ENCODE peak calls at places on chromosomes 5 and 9, in four cellular contexts. One of them, this sample, is unnamed.
A peak's percentile ranks its signal among the peaks of the same experiment; 100 is the strongest.

GRCh38 chr9:120914953-120915352 is 11.6 kb downstream of the TRAF1 start:
- DNase-seq in fibroblast of lung: no peak
- DNase-seq in brain microvascular endothelial cell: no peak
- DNase-seq in cardiac muscle cell: no peak
- DNase-seq in this sample: no peak

GRCh38 chr5:73792687-73793320 is 166.8 kb downstream of the ARHGEF28 start:
- DNase-seq in brain microvascular endothelial cell: peak; percentile 80
- DNase-seq in fibroblast of lung: peak; percentile 81
- DNase-seq in cardiac muscle cell: peak; percentile 69
- DNase-seq in this sample: peak; percentile 18

GRCh38 chr5:111461261-111461671 is 51.1 kb downstream of the STARD4 start:
- DNase-seq in cardiac muscle cell: peak; percentile 63
- DNase-seq in fibroblast of lung: peak; percentile 2
- DNase-seq in brain microvascular endothelial cell: peak; percentile 32
- DNase-seq in this sample: no peak

GRCh38 chr5:137179203-137179602 is 319.9 kb downstream of the SPOCK1 start:
- DNase-seq in fibroblast of lung: no peak
- DNase-seq in cardiac muscle cell: no peak
- DNase-seq in brain microvascular endothelial cell: no peak
- DNase-seq in this sample: no peak

GRCh38 chr9:128703616-128704355 is 1.5 kb downstream of the PKN3 start:
- DNase-seq in cardiac muscle cell: no peak
- DNase-seq in brain microvascular endothelial cell: no peak
- DNase-seq in fibroblast of lung: no peak
- DNase-seq in this sample: no peak

GRCh38 chr9:82681809-82682208 is 381.1 kb downstream of the RASEF start:
- DNase-seq in fibroblast of lung: no peak
- DNase-seq in brain microvascular endothelial cell: no peak
- DNase-seq in cardiac muscle cell: no peak
- DNase-seq in this sample: no peak

GRCh38 chr9:93668261-93668871 is 92.0 kb downstream of the PHF2 start:
- DNase-seq in fibroblast of lung: no peak
- DNase-seq in cardiac muscle cell: no peak
- DNase-seq in brain microvascular endothelial cell: no peak
- DNase-seq in this sample: no peak

GRCh38 chr5:169862348-169862905 is 117.9 kb downstream of the INSYN2B start:
- DNase-seq in fibroblast of lung: peak; percentile 39
- DNase-seq in brain microvascular endothelial cell: no peak
- DNase-seq in cardiac muscle cell: no peak
- DNase-seq in this sample: no peak

GRCh38 chr9:108816037-108816436 is 39.7 kb downstream of the ACTL7B start:
- DNase-seq in brain microvascular endothelial cell: no peak
- DNase-seq in fibroblast of lung: no peak
- DNase-seq in cardiac muscle cell: no peak
- DNase-seq in this sample: no peak

GRCh38 chr9:2424564-2425153 is 196.9 kb upstream of the VLDLR start:
- DNase-seq in cardiac muscle cell: peak; percentile 48
- DNase-seq in fibroblast of lung: peak; percentile 29
- DNase-seq in brain microvascular endothelial cell: peak; percentile 25
- DNase-seq in this sample: peak; percentile 70

GRCh38 chr9:13410566-13411031 is 131.1 kb upstream of the MPDZ start:
- DNase-seq in cardiac muscle cell: no peak
- DNase-seq in fibroblast of lung: no peak
- DNase-seq in brain microvascular endothelial cell: no peak
- DNase-seq in this sample: no peak

GRCh38 chr9:111914749-111915424 is 18.3 kb downstream of the UGCG start:
- DNase-seq in cardiac muscle cell: peak; percentile 54
- DNase-seq in fibroblast of lung: peak; percentile 67
- DNase-seq in brain microvascular endothelial cell: no peak
- DNase-seq in this sample: no peak

GRCh38 chr5:88119535-88119934 is 149.1 kb downstream of the TMEM161B start:
- DNase-seq in cardiac muscle cell: no peak
- DNase-seq in brain microvascular endothelial cell: no peak
- DNase-seq in fibroblast of lung: no peak
- DNase-seq in this sample: no peak

GRCh38 chr5:149005077-149005892 is 57.6 kb downstream of the SH3TC2 start:
- DNase-seq in fibroblast of lung: peak; percentile 52
- DNase-seq in cardiac muscle cell: no peak
- DNase-seq in brain microvascular endothelial cell: no peak
- DNase-seq in this sample: peak; percentile 69

GRCh38 chr5:149004559-149004958 is 58.3 kb downstream of the SH3TC2 start:
- DNase-seq in cardiac muscle cell: no peak
- DNase-seq in brain microvascular endothelial cell: no peak
- DNase-seq in fibroblast of lung: no peak
- DNase-seq in this sample: no peak

GRCh38 chr5:149001154-149001553 is 61.7 kb downstream of the SH3TC2 start:
- DNase-seq in fibroblast of lung: no peak
- DNase-seq in cardiac muscle cell: no peak
- DNase-seq in brain microvascular endothelial cell: no peak
- DNase-seq in this sample: no peak

GRCh38 chr5:149002053-149002452 is 60.8 kb downstream of the SH3TC2 start:
- DNase-seq in fibroblast of lung: peak; percentile 98
- DNase-seq in cardiac muscle cell: peak; percentile 94
- DNase-seq in brain microvascular endothelial cell: peak; percentile 99
- DNase-seq in this sample: peak; percentile 98

DNA sequence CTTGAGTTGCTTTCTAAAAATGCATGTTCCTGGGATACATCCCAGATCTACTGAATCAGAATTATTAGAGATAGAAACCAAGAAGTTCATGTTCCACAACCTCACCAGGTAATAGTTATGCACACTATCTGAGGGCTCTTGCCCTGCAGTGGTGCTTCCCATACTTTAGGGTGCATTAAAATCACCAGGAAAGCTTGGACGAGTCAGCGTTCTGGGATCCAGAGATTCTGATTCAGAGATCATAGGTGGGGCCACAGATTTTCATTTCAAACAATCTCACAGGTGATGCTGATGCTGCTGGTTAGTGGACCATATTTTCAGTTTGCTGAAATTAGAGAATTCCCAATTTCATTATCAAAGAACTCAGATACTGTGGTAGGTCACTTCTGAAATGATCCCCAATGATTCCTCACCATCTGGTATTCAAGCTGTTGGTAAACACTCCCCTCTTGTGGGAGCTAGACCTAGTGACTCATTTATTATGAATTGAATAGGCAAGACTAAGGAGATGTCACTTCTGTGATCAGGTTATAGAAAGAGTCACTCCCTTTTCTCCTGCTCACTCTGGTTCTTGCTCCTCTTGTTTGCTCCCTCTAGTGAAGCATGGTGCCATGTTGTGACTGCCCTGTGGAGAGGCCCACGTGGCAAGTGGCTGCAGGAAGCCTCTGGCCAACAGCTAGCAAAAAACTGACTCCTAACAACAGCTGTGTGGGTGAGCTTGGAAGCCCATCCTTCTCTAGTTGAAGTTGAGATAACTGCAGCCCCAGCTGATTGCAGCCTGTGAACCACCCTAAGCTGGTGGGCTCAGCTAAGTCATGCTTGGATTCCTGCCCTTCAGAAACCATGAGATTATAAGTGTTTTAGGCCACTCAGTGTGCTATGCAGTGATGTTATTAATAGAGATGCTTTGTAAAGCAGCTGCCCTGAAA is 59.8 kb downstream of the SH3TC2 start:
- DNase-seq in cardiac muscle cell: peak; percentile 26
- DNase-seq in fibroblast of lung: peak; percentile 46
- DNase-seq in brain microvascular endothelial cell: peak; percentile 25
- DNase-seq in this sample: no peak
- TF ChIP-seq CTCF in cardiac muscle cell: no peak
- TF ChIP-seq CTCF in fibroblast of lung: no peak
- TF ChIP-seq CTCF in brain microvascular endothelial cell: peak; percentile 9
- TF ChIP-seq CTCF in this sample: peak; percentile 29

GRCh38 chr9:38311382-38312270 is 80.9 kb upstream of the ALDH1B1 start:
- DNase-seq in fibroblast of lung: no peak
- DNase-seq in brain microvascular endothelial cell: no peak
- DNase-seq in cardiac muscle cell: peak; percentile 71
- DNase-seq in this sample: no peak
- H3K4me3 ChIP-seq in fibroblast of lung: no peak overlapping the region
- H3K4me3 ChIP-seq in brain microvascular endothelial cell: no peak overlapping the region
- H3K4me3 ChIP-seq in cardiac muscle cell: no peak overlapping the region
- H3K4me3 ChIP-seq in this sample: no peak overlapping the region

DNA sequence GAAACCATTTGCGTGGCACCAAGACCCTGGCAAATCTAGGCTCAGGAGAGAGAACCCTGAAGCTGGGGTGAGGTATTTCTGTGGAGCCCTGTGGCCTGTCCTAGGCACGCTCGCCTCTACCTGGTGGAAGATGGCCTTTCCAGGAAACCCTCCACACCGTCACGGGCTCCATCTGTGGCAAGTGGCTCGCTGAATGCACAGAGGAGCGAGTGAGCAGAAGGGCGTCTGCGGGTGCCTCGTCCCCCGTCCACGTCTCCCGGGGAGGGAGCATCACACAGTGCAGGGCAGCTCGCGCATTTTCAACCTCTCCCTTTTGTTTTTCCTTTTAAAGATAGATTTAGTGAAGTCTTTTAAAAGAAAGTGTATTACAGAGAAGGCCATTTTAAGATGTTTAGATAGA is 25.3 kb upstream of the RASGEF1C start:
- DNase-seq in fibroblast of lung: no peak
- DNase-seq in brain microvascular endothelial cell: no peak
- DNase-seq in cardiac muscle cell: no peak
- DNase-seq in this sample: no peak
- H3K36me3 ChIP-seq in fibroblast of lung: peaks cover 3% of the 10 kb centered on the region
- H3K36me3 ChIP-seq in brain microvascular endothelial cell: peaks cover 9% of the 10 kb centered on the region
- H3K36me3 ChIP-seq in cardiac muscle cell: peaks cover 18% of the 10 kb centered on the region
- H3K36me3 ChIP-seq in this sample: peaks cover 11% of the 10 kb centered on the region

GRCh38 chr5:72440207-72440638 is 67.0 kb downstream of the ZNF366 start:
- DNase-seq in fibroblast of lung: no peak
- DNase-seq in cardiac muscle cell: no peak
- DNase-seq in brain microvascular endothelial cell: no peak
- DNase-seq in this sample: no peak
- TF ChIP-seq CTCF in fibroblast of lung: no peak
- TF ChIP-seq CTCF in cardiac muscle cell: no peak
- TF ChIP-seq CTCF in brain microvascular endothelial cell: no peak
- TF ChIP-seq CTCF in this sample: no peak

DNA sequence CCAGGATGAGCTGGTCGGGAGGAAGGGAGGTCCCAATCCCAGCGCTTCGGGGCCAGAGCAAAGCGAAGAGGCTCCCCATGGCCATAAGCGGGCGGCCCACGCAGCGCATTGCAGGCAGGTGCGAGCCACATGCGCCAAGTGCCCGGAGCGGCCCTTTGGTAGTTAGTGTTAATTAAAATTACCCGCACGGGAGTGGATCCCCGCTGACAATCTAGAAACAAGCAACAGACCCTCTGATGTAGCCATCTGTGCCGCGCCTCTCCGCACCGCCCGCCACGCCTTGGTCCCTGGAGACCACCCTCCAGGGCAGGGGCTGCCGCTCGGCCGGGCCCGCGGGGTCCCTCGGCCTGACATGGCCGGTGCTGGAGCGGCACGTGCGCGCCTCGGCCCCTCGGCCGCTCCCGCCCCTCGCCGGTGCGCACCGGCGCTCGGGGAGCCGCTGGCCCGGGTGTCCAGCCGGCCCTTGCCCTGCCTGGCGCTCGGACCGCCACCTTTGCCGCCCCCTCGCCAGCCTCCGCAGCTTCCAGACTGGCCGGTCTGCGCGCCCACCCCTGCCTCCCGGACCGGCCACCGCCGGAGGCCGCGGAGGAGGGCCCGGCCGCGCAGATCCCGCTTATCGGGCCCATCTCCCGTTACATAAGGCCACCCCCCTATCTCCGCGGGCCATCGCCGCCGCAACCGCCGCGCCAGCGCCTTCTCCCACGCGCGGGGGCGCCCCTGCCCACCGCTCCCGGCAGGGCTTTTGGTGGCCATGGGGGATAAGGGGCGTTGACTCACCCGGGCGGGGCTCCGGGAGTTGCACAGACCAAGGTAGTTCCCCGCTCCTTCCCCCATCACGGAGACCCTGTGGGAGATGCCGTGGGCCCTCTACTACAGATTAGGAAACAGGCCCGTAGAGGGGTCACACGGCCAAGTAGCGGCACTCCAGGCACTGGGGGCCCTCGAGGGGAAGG is 1.9 kb upstream of the IL13 start:
- DNase-seq in fibroblast of lung: peak; percentile 19
- DNase-seq in brain microvascular endothelial cell: no peak
- DNase-seq in cardiac muscle cell: peak; percentile 28
- DNase-seq in this sample: no peak
- H3K4me3 ChIP-seq in fibroblast of lung: peak overlapping the region; percentile 52
- H3K4me3 ChIP-seq in brain microvascular endothelial cell: peak overlapping the region; percentile 42
- H3K4me3 ChIP-seq in cardiac muscle cell: peak overlapping the region; percentile 13
- H3K4me3 ChIP-seq in this sample: peak overlapping the region; percentile 25

GRCh38 chr5:148428825-148429224 is 45.1 kb downstream of the FBXO38 start:
- DNase-seq in brain microvascular endothelial cell: no peak
- DNase-seq in cardiac muscle cell: no peak
- DNase-seq in fibroblast of lung: no peak
- DNase-seq in this sample: no peak

GRCh38 chr5:148421661-148422060 is 37.9 kb downstream of the FBXO38 start:
- DNase-seq in fibroblast of lung: no peak
- DNase-seq in cardiac muscle cell: no peak
- DNase-seq in brain microvascular endothelial cell: no peak
- DNase-seq in this sample: no peak

GRCh38 chr5:148425808-148426207 is 42.0 kb downstream of the FBXO38 start:
- DNase-seq in brain microvascular endothelial cell: peak; percentile 1
- DNase-seq in cardiac muscle cell: no peak
- DNase-seq in fibroblast of lung: no peak
- DNase-seq in this sample: no peak

GRCh38 chr5:148427370-148428042 is 43.7 kb downstream of the FBXO38 start:
- DNase-seq in brain microvascular endothelial cell: no peak
- DNase-seq in fibroblast of lung: no peak
- DNase-seq in cardiac muscle cell: no peak
- DNase-seq in this sample: no peak

DNA sequence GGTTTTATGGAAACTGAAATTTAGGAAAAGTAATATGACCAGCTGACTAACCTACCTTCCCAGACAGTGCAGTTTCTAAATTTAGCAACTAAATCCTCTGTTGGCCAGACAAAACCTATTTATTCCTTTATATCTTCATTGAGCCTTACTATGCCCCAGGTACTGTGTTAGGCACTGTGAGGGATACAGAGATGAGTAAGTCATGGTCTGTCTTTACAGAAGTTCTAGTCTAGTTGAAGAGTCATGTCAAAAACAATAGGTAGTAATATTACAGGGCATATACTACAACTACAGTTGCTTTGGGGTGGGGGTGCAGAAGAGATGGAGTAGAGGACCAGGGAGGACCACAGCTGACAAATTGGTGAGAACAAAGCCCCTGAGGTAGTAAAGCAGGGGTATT is 42.8 kb downstream of the FBXO38 start:
- DNase-seq in cardiac muscle cell: no peak
- DNase-seq in fibroblast of lung: no peak
- DNase-seq in brain microvascular endothelial cell: no peak
- DNase-seq in this sample: no peak
- H3K36me3 ChIP-seq in cardiac muscle cell: peaks cover 64% of the 10 kb centered on the region
- H3K36me3 ChIP-seq in fibroblast of lung: peaks cover 13% of the 10 kb centered on the region
- H3K36me3 ChIP-seq in brain microvascular endothelial cell: peaks cover 59% of the 10 kb centered on the region
- H3K36me3 ChIP-seq in this sample: peaks cover 12% of the 10 kb centered on the region

GRCh38 chr5:54766748-54767147 is 218.6 kb downstream of the ESM1 start:
- DNase-seq in brain microvascular endothelial cell: no peak
- DNase-seq in cardiac muscle cell: no peak
- DNase-seq in fibroblast of lung: no peak
- DNase-seq in this sample: no peak
- TF ChIP-seq CTCF in brain microvascular endothelial cell: peak; percentile 22
- TF ChIP-seq CTCF in cardiac muscle cell: no peak
- TF ChIP-seq CTCF in fibroblast of lung: no peak
- TF ChIP-seq CTCF in this sample: no peak